ENCODE peak calls at places on chromosomes 16 and 17, in eight cellular contexts. One of them, this sample, is unnamed.

GRCh38 chr17:43014946-43015519 is 7.2 kb downstream of the VAT1 start:
- DNase-seq in MM.1S: no peak
- DNase-seq in uterus: no peak
- DNase-seq in sigmoid colon: no peak
- DNase-seq in lower lobe of right lung: no peak
- DNase-seq in endodermal cell: no peak
- DNase-seq in SK-N-SH: no peak
- DNase-seq in Peyer's patch: no peak
- DNase-seq in this sample: no peak

GRCh38 chr16:75727221-75727620 is 931 bp upstream of the CPHXL start:
- DNase-seq in SK-N-SH: no peak
- DNase-seq in sigmoid colon: no peak
- DNase-seq in uterus: no peak
- DNase-seq in lower lobe of right lung: no peak
- DNase-seq in endodermal cell: no peak
- DNase-seq in MM.1S: no peak
- DNase-seq in Peyer's patch: no peak
- DNase-seq in this sample: no peak

GRCh38 chr16:3459401-3460090 is 16.1 kb downstream of the NAA60 start:
- DNase-seq in SK-N-SH: no peak
- DNase-seq in endodermal cell: no peak
- DNase-seq in Peyer's patch: no peak
- DNase-seq in MM.1S: peak
- DNase-seq in lower lobe of right lung: no peak
- DNase-seq in sigmoid colon: no peak
- DNase-seq in uterus: no peak
- DNase-seq in this sample: no peak

GRCh38 chr16:897200-897543 is 73.6 kb downstream of the LMF1 start:
- DNase-seq in uterus: no peak
- DNase-seq in MM.1S: no peak
- DNase-seq in endodermal cell: no peak
- DNase-seq in sigmoid colon: no peak
- DNase-seq in lower lobe of right lung: no peak
- DNase-seq in SK-N-SH: no peak
- DNase-seq in Peyer's patch: no peak
- DNase-seq in this sample: no peak

GRCh38 chr17:77834170-77835115 is 124.1 kb upstream of the TNRC6C start:
- DNase-seq in sigmoid colon: peak
- DNase-seq in lower lobe of right lung: peak
- DNase-seq in Peyer's patch: peak
- DNase-seq in uterus: peak
- DNase-seq in MM.1S: peak
- DNase-seq in endodermal cell: peak
- DNase-seq in SK-N-SH: peak
- DNase-seq in this sample: no peak

GRCh38 chr16:9840761-9841665 is 341.2 kb downstream of the GRIN2A start:
- DNase-seq in MM.1S: no peak
- DNase-seq in SK-N-SH: no peak
- DNase-seq in endodermal cell: no peak
- DNase-seq in sigmoid colon: no peak
- DNase-seq in uterus: no peak
- DNase-seq in Peyer's patch: no peak
- DNase-seq in lower lobe of right lung: no peak
- DNase-seq in this sample: no peak

GRCh38 chr17:55770220-55770870 is 19.5 kb downstream of the PCTP start:
- DNase-seq in SK-N-SH: peak
- DNase-seq in endodermal cell: no peak
- DNase-seq in sigmoid colon: no peak
- DNase-seq in MM.1S: peak
- DNase-seq in lower lobe of right lung: no peak
- DNase-seq in Peyer's patch: no peak
- DNase-seq in uterus: no peak
- DNase-seq in this sample: no peak

GRCh38 chr16:27982184-27982583 is 81.3 kb downstream of the GSG1L start:
- DNase-seq in MM.1S: no peak
- DNase-seq in lower lobe of right lung: no peak
- DNase-seq in endodermal cell: no peak
- DNase-seq in Peyer's patch: no peak
- DNase-seq in uterus: no peak
- DNase-seq in SK-N-SH: no peak
- DNase-seq in sigmoid colon: no peak
- DNase-seq in this sample: no peak

GRCh38 chr16:82044585-82044911 is 9.5 kb downstream of the HSD17B2 start:
- DNase-seq in uterus: no peak
- DNase-seq in sigmoid colon: no peak
- DNase-seq in Peyer's patch: no peak
- DNase-seq in endodermal cell: no peak
- DNase-seq in MM.1S: no peak
- DNase-seq in SK-N-SH: no peak
- DNase-seq in lower lobe of right lung: no peak
- DNase-seq in this sample: no peak

GRCh38 chr17:83174859-83175550 is 95.6 kb downstream of the METRNL start:
- DNase-seq in uterus: no peak
- DNase-seq in lower lobe of right lung: no peak
- DNase-seq in sigmoid colon: no peak
- DNase-seq in Peyer's patch: no peak
- DNase-seq in SK-N-SH: no peak
- DNase-seq in MM.1S: no peak
- DNase-seq in endodermal cell: peak
- DNase-seq in this sample: no peak

GRCh38 chr17:4998027-4998665 is 396 bp downstream of the KIF1C start:
- DNase-seq in Peyer's patch: no peak
- DNase-seq in endodermal cell: peak
- DNase-seq in uterus: no peak
- DNase-seq in sigmoid colon: peak
- DNase-seq in MM.1S: no peak
- DNase-seq in SK-N-SH: peak
- DNase-seq in lower lobe of right lung: peak
- DNase-seq in this sample: no peak

GRCh38 chr16:87363771-87364476 is 19.7 kb downstream of the FBXO31 start:
- DNase-seq in sigmoid colon: peak
- DNase-seq in SK-N-SH: peak
- DNase-seq in MM.1S: no peak
- DNase-seq in endodermal cell: no peak
- DNase-seq in uterus: no peak
- DNase-seq in lower lobe of right lung: no peak
- DNase-seq in Peyer's patch: no peak
- DNase-seq in this sample: no peak

GRCh38 chr17:32350662-32351418 is 883 bp downstream of the ZNF207 start:
- DNase-seq in SK-N-SH: peak
- DNase-seq in lower lobe of right lung: no peak
- DNase-seq in uterus: no peak
- DNase-seq in sigmoid colon: no peak
- DNase-seq in Peyer's patch: no peak
- DNase-seq in MM.1S: peak
- DNase-seq in endodermal cell: no peak
- DNase-seq in this sample: no peak

GRCh38 chr17:63919311-63919723 is 678 bp upstream of the GH1 start:
- DNase-seq in lower lobe of right lung: no peak
- DNase-seq in sigmoid colon: peak
- DNase-seq in uterus: peak
- DNase-seq in Peyer's patch: no peak
- DNase-seq in endodermal cell: peak
- DNase-seq in MM.1S: peak
- DNase-seq in SK-N-SH: peak
- DNase-seq in this sample: no peak

GRCh38 chr17:37488009-37488604 is 1.6 kb upstream of the DUSP14 start:
- DNase-seq in lower lobe of right lung: no peak
- DNase-seq in SK-N-SH: peak
- DNase-seq in uterus: no peak
- DNase-seq in endodermal cell: peak
- DNase-seq in sigmoid colon: no peak
- DNase-seq in MM.1S: peak
- DNase-seq in Peyer's patch: no peak
- DNase-seq in this sample: no peak

GRCh38 chr17:46730679-46731078 is 87.8 kb downstream of the WNT3 start:
- DNase-seq in Peyer's patch: no peak
- DNase-seq in sigmoid colon: no peak
- DNase-seq in uterus: no peak
- DNase-seq in SK-N-SH: no peak
- DNase-seq in lower lobe of right lung: no peak
- DNase-seq in endodermal cell: no peak
- DNase-seq in MM.1S: no peak
- DNase-seq in this sample: peak

GRCh38 chr17:58534901-58535421 is 20.5 kb upstream of the MTMR4 start:
- DNase-seq in endodermal cell: no peak
- DNase-seq in Peyer's patch: no peak
- DNase-seq in lower lobe of right lung: no peak
- DNase-seq in sigmoid colon: no peak
- DNase-seq in uterus: no peak
- DNase-seq in MM.1S: no peak
- DNase-seq in SK-N-SH: no peak
- DNase-seq in this sample: no peak

GRCh38 chr16:85172465-85173071 is 60.3 kb upstream of the CIBAR2 start:
- DNase-seq in endodermal cell: peak
- DNase-seq in Peyer's patch: no peak
- DNase-seq in uterus: no peak
- DNase-seq in sigmoid colon: no peak
- DNase-seq in lower lobe of right lung: peak
- DNase-seq in MM.1S: no peak
- DNase-seq in SK-N-SH: peak
- DNase-seq in this sample: no peak
- H3K27ac ChIP-seq in endodermal cell: no peak
- H3K27ac ChIP-seq in Peyer's patch: peak
- H3K27ac ChIP-seq in uterus: peak
- H3K27ac ChIP-seq in sigmoid colon: peak
- H3K27ac ChIP-seq in lower lobe of right lung: peak
- H3K27ac ChIP-seq in MM.1S: no peak
- H3K27ac ChIP-seq in SK-N-SH: peak
- H3K27ac ChIP-seq in this sample: peak

GRCh38 chr16:69064164-69064563 is 41.3 kb upstream of the HAS3 start:
- DNase-seq in uterus: no peak
- DNase-seq in SK-N-SH: no peak
- DNase-seq in Peyer's patch: no peak
- DNase-seq in endodermal cell: no peak
- DNase-seq in sigmoid colon: no peak
- DNase-seq in MM.1S: no peak
- DNase-seq in lower lobe of right lung: no peak
- DNase-seq in this sample: no peak
- H3K27ac ChIP-seq in uterus: no peak
- H3K27ac ChIP-seq in SK-N-SH: no peak
- H3K27ac ChIP-seq in Peyer's patch: no peak
- H3K27ac ChIP-seq in endodermal cell: no peak
- H3K27ac ChIP-seq in sigmoid colon: no peak
- H3K27ac ChIP-seq in MM.1S: no peak
- H3K27ac ChIP-seq in lower lobe of right lung: no peak
- H3K27ac ChIP-seq in this sample: no peak

GRCh38 chr17:17052462-17053221 is 10.4 kb downstream of the MPRIP start:
- DNase-seq in sigmoid colon: peak
- DNase-seq in endodermal cell: peak
- DNase-seq in Peyer's patch: no peak
- DNase-seq in uterus: peak
- DNase-seq in lower lobe of right lung: no peak
- DNase-seq in MM.1S: no peak
- DNase-seq in SK-N-SH: no peak
- DNase-seq in this sample: no peak

GRCh38 chr17:17054636-17055035 is 12.4 kb downstream of the MPRIP start:
- DNase-seq in sigmoid colon: peak
- DNase-seq in uterus: no peak
- DNase-seq in Peyer's patch: no peak
- DNase-seq in endodermal cell: no peak
- DNase-seq in lower lobe of right lung: no peak
- DNase-seq in MM.1S: no peak
- DNase-seq in SK-N-SH: no peak
- DNase-seq in this sample: no peak

GRCh38 chr17:17051791-17052461 is 9.7 kb downstream of the MPRIP start:
- DNase-seq in Peyer's patch: peak
- DNase-seq in lower lobe of right lung: peak
- DNase-seq in sigmoid colon: peak
- DNase-seq in MM.1S: no peak
- DNase-seq in uterus: peak
- DNase-seq in endodermal cell: peak
- DNase-seq in SK-N-SH: no peak
- DNase-seq in this sample: no peak

GRCh38 chr17:17055286-17056166 is 13.3 kb downstream of the MPRIP start:
- DNase-seq in uterus: peak
- DNase-seq in endodermal cell: peak
- DNase-seq in lower lobe of right lung: no peak
- DNase-seq in MM.1S: no peak
- DNase-seq in sigmoid colon: peak
- DNase-seq in Peyer's patch: no peak
- DNase-seq in SK-N-SH: no peak
- DNase-seq in this sample: no peak

DNA sequence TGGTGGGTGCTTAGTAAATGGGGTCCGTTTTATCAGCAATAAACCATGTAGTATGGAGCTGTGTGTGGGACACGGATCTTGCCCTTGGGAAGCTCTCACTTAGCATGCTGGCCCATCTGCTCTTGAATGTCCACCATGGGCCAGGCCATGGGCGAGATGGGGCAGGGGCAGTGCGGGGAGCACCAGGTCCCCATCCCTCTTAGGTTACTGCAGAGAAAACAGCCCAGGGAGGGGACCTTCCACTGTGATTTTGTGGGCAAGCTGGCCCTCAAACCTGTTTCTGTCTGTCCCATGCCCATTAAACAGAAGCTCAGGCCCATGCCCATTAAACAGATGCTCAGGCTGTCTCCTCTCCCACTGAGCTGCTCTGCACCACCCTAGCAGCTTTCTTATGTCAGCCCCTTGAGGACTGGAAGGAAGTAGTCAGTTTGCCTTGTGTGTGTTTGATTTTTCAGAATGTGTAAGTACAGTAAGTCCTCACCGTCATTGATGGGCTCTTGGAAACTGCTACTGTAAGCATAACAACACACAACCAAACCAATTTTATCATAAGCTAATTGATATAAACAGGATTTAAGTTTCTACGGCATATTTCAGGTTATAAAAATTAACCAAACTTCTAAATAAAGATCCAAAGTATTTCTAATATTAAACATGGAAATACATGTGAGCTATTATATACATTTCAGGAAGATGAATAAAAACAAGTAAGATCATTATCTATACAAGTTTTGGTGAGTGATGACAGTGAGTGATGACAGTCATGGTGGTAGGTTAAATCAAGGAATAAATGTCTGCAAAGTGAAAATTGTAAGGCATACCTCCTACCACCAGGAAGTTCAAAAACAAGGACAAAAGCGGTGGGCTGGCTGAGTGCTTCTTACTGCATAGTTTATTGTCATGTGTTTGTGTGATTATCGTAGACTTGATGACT is 11.5 kb downstream of the MPRIP start:
- DNase-seq in uterus: peak
- DNase-seq in SK-N-SH: no peak
- DNase-seq in MM.1S: no peak
- DNase-seq in lower lobe of right lung: no peak
- DNase-seq in Peyer's patch: no peak
- DNase-seq in sigmoid colon: peak
- DNase-seq in endodermal cell: peak
- DNase-seq in this sample: no peak
- H3K27ac ChIP-seq in uterus: peak
- H3K27ac ChIP-seq in SK-N-SH: no peak
- H3K27ac ChIP-seq in MM.1S: no peak
- H3K27ac ChIP-seq in lower lobe of right lung: peak
- H3K27ac ChIP-seq in Peyer's patch: peak
- H3K27ac ChIP-seq in sigmoid colon: no peak
- H3K27ac ChIP-seq in endodermal cell: no peak
- H3K27ac ChIP-seq in this sample: peak

DNA sequence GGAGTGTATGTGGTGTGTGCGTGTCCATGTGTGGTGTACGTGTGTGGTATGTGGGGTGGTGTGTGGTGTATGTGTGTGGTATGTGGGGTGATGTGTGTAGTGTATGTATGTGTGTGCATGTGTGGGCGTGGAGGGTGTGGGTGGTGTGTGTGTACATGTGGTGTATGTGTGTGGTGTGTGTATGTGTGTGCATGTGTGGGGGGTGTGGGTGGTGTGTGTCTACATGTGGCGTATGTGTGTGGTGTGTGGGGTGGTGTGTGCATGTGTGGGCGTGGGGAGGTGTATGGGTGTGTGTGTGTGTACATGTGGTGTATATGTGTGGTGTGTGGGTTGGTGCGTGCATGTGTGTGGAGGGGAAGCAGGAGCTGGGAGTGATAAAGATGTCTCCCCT is 1.7 kb upstream of the CD300H start:
- DNase-seq in SK-N-SH: no peak
- DNase-seq in Peyer's patch: no peak
- DNase-seq in sigmoid colon: no peak
- DNase-seq in uterus: no peak
- DNase-seq in lower lobe of right lung: no peak
- DNase-seq in MM.1S: no peak
- DNase-seq in endodermal cell: no peak
- DNase-seq in this sample: no peak
- H3K27ac ChIP-seq in SK-N-SH: no peak
- H3K27ac ChIP-seq in Peyer's patch: no peak
- H3K27ac ChIP-seq in sigmoid colon: no peak
- H3K27ac ChIP-seq in uterus: no peak
- H3K27ac ChIP-seq in lower lobe of right lung: no peak
- H3K27ac ChIP-seq in MM.1S: no peak
- H3K27ac ChIP-seq in endodermal cell: no peak
- H3K27ac ChIP-seq in this sample: peak